ENCODE peak calls at places on chromosomes 2 and 18, in four cellular contexts. Z is CD14-positive monocyte, M is NCI-H446, C is Caco-2. T is an unnamed sample.

GRCh38 chr2:44061469-44061868 is 65.7 kb upstream of the LRPPRC start:
- DNase-seq in Z (no peak), M (no peak), C (no peak), T (no peak)

GRCh38 chr2:1591978-1592907 is 152.1 kb downstream of the PXDN start:
- DNase-seq in Z (peak), M (peak), C (peak), T (no peak)

GRCh38 chr18:32152705-32153448 is 37.0 kb upstream of the MEP1B start:
- DNase-seq in Z (no peak), M (no peak), C (no peak), T (no peak)

GRCh38 chr2:231709636-231709980 is 1.3 kb downstream of the PTMA start:
- DNase-seq in Z (no peak), M (no peak), C (peak), T (no peak)

GRCh38 chr2:237696471-237696870 is 69.1 kb downstream of the LRRFIP1 start:
- DNase-seq in Z (no peak), M (no peak), C (no peak), T (no peak)

GRCh38 chr18:54717673-54718435 is 110.4 kb upstream of the RAB27B start:
- DNase-seq in Z (no peak), M (no peak), C (no peak), T (no peak)

GRCh38 chr18:54880706-54881105 is 52.4 kb downstream of the RAB27B start:
- DNase-seq in Z (no peak), M (no peak), C (peak), T (no peak)

GRCh38 chr18:21896732-21897336 is 156.2 kb downstream of the MIB1 start:
- DNase-seq in Z (no peak), M (no peak), C (no peak), T (no peak)

GRCh38 chr2:137938204-137938603 is 26.1 kb upstream of the HNMT start:
- DNase-seq in Z (no peak), M (no peak), C (no peak), T (no peak)

GRCh38 chr2:192749606-192750200 is 555.0 kb upstream of the TMEFF2 start:
- DNase-seq in Z (no peak), M (no peak), C (peak), T (no peak)

GRCh38 chr18:33957705-33958104 is 267.0 kb downstream of the NOL4 start:
- DNase-seq in Z (no peak), M (no peak), C (no peak), T (no peak)

GRCh38 chr18:12686100-12686499 is 16.4 kb downstream of the CEP76 start:
- DNase-seq in Z (no peak), M (no peak), C (no peak), T (no peak)

GRCh38 chr2:44170337-44170736 is 1.7 kb downstream of the PPM1B start:
- DNase-seq in Z (no peak), M (no peak), C (no peak), T (no peak)

T was measured in HuH-7.